ENCODE peak calls at places on chromosomes 2 and 18, in nine cellular contexts. X is heart right ventricle, F is HL-60, W is right lobe of liver, S is heart left ventricle, Z is mucosa of descending colon, H is tibial nerve, P is transverse colon, O is glutamatergic neuron. N is an unnamed sample.
A peak's percentile ranks its signal among the peaks of the same experiment; 100 is the strongest.

GRCh38 chr2:10003206-10004125 is 39.9 kb upstream of the KLF11 start:
- DNase-seq in X (no peak), F (no peak), W (no peak), S (no peak), Z (peak; percentile 11), H (no peak), P (no peak), O (no peak), N (no peak)

GRCh38 chr18:63223837-63224236 is 95.7 kb downstream of the BCL2 start:
- DNase-seq in X (no peak), F (no peak), W (no peak), S (no peak), Z (no peak), H (no peak), P (no peak), O (no peak), N (no peak)

GRCh38 chr2:99659874-99660273 is 170.1 kb upstream of the REV1 start:
- DNase-seq in X (no peak), F (peak; percentile 28), W (no peak), S (no peak), Z (no peak), H (peak; percentile 55), P (no peak), O (no peak), N (no peak)

GRCh38 chr18:79405781-79406575 is 10.2 kb downstream of the NFATC1 start:
- DNase-seq in X (peak; percentile 59), F (peak; percentile 87), W (peak; percentile 79), S (peak; percentile 79), Z (peak; percentile 92), H (peak; percentile 65), P (peak; percentile 77), O (peak; percentile 4), N (no peak)

GRCh38 chr2:169891593-169892298 is 64.5 kb downstream of the UBR3 start:
- DNase-seq in X (no peak), F (no peak), W (no peak), S (no peak), Z (no peak), H (no peak), P (no peak), O (no peak), N (no peak)

GRCh38 chr18:8661754-8662573 is 43.4 kb upstream of the MTCL1 start:
- DNase-seq in X (no peak), F (no peak), W (no peak), S (no peak), Z (no peak), H (no peak), P (peak; percentile 31), O (peak; percentile 43), N (no peak)

GRCh38 chr2:102291221-102292075 is 19.9 kb upstream of the IL1RL1 start:
- DNase-seq in X (peak; percentile 25), F (peak; percentile 32), W (no peak), S (no peak), Z (no peak), H (peak; percentile 22), P (no peak), O (no peak), N (peak; percentile 48)

GRCh38 chr2:4408311-4408710 is 704.9 kb downstream of the DCDC2C start:
- DNase-seq in X (no peak), F (no peak), W (no peak), S (no peak), Z (no peak), H (no peak), P (no peak), O (no peak), N (no peak)

GRCh38 chr2:60840880-60841279 is 40.5 kb upstream of the REL start:
- DNase-seq in X (no peak), F (no peak), W (no peak), S (no peak), Z (peak; percentile 60), H (no peak), P (peak; percentile 36), O (no peak), N (no peak)

GRCh38 chr2:108324531-108325256 is 36.0 kb downstream of the SULT1C2 start:
- DNase-seq in X (no peak), F (no peak), W (no peak), S (no peak), Z (no peak), H (no peak), P (no peak), O (no peak), N (no peak)

GRCh38 chr2:222968550-222969155 is 83.3 kb upstream of the KCNE4 start:
- DNase-seq in X (no peak), F (no peak), W (no peak), S (no peak), Z (no peak), H (no peak), P (no peak), O (no peak), N (no peak)

GRCh38 chr2:109607766-109608165 is 6.0 kb downstream of the SEPTIN10 start:
- DNase-seq in X (no peak), F (no peak), W (no peak), S (no peak), Z (no peak), H (no peak), P (no peak), O (no peak), N (no peak)

GRCh38 chr2:191894681-191895147 is 47.8 kb upstream of the CAVIN2 start:
- DNase-seq in X (no peak), F (no peak), W (no peak), S (no peak), Z (no peak), H (no peak), P (no peak), O (no peak), N (no peak)

GRCh38 chr2:54048117-54048785 is 67.2 kb upstream of the ACYP2 start:
- DNase-seq in X (no peak), F (no peak), W (no peak), S (no peak), Z (no peak), H (no peak), P (no peak), O (no peak), N (no peak)

GRCh38 chr18:9631814-9632496 is 17.6 kb upstream of the PPP4R1 start:
- DNase-seq in X (no peak), F (no peak), W (no peak), S (no peak), Z (no peak), H (no peak), P (no peak), O (no peak), N (no peak)

GRCh38 chr2:157625311-157625710 is 3.4 kb downstream of the ACVR1C start:
- DNase-seq in X (no peak), F (no peak), W (no peak), S (no peak), Z (no peak), H (no peak), P (no peak), O (no peak), N (no peak)

GRCh38 chr2:157627594-157628281 is 926 bp downstream of the ACVR1C start:
- DNase-seq in X (no peak), F (no peak), W (no peak), S (no peak), Z (peak; percentile 52), H (no peak), P (peak; percentile 82), O (no peak), N (no peak)

GRCh38 chr2:157628532-157629415 is at the start of gene ACVR1C:
- DNase-seq in X (peak; percentile 46), F (no peak), W (peak; percentile 87), S (peak; percentile 34), Z (peak; percentile 88), H (peak; percentile 29), P (peak; percentile 90), O (peak; percentile 84), N (peak; percentile 39)

DNA sequence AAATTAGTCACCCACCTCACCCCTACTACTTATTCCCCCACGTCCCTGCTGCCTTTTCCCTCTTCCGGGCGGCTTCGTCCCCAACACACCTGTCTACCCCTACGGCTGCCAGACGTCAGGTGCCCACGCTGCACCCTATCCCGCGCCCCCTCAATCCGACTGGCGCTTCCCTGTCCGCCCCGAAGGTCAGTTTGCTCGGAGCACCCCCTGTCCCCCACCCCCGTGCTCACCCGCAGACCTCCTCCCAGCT is 457 bp downstream of the ACVR1C start:
- DNase-seq in X (no peak), F (no peak), W (no peak), S (no peak), Z (no peak), H (no peak), P (peak; percentile 32), O (no peak), N (no peak)
- TF ChIP-seq CTCF in X (no peak), F (no peak), W (no peak), S (no peak), Z (no peak), H (no peak), P (no peak), O (no peak), N (no peak)

GRCh38 chr2:187054501-187055319 is 205.7 kb upstream of the ZSWIM2 start:
- DNase-seq in X (no peak), F (no peak), W (no peak), S (no peak), Z (no peak), H (no peak), P (no peak), O (no peak), N (no peak)
- TF ChIP-seq CTCF in X (no peak), F (no peak), W (no peak), S (no peak), Z (no peak), H (no peak), P (no peak), O (no peak), N (no peak)

DNA sequence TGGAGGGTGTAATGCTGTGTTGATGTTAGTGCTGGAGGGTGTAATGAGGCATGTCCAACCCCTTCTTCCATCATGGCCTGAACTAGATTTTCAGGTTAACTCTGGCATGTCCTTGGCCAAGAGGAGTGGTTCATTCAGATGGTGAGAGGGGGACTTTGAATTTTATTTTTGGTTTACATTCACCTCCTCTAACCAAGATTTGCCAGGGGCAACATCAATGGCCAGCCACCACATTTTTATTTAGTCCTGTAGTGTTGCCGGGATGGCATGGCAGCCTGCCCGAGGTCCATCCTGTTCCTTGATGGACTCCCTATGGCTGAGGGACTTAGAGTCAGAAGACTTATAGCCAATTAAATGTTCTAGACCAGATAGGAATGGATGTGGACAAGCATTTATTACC is 484.6 kb upstream of the HS6ST1 start:
- DNase-seq in X (no peak), F (no peak), W (no peak), S (no peak), Z (no peak), H (no peak), P (no peak), O (no peak), N (no peak)
- TF ChIP-seq CTCF in X (no peak), F (no peak), W (no peak), S (no peak), Z (no peak), H (no peak), P (no peak), O (no peak), N (no peak)

GRCh38 chr2:178309541-178309940 is 115.2 kb downstream of the OSBPL6 start:
- DNase-seq in X (no peak), F (no peak), W (no peak), S (no peak), Z (no peak), H (no peak), P (no peak), O (no peak), N (no peak)

GRCh38 chr2:178304262-178304661 is 110.0 kb downstream of the OSBPL6 start:
- DNase-seq in X (no peak), F (no peak), W (no peak), S (no peak), Z (no peak), H (no peak), P (no peak), O (no peak), N (no peak)

GRCh38 chr2:178301595-178302324 is 107.4 kb downstream of the OSBPL6 start:
- DNase-seq in X (no peak), F (no peak), W (no peak), S (no peak), Z (no peak), H (no peak), P (no peak), O (no peak), N (no peak)

GRCh38 chr2:178306351-178307073 is 112.2 kb downstream of the OSBPL6 start:
- DNase-seq in X (no peak), F (peak; percentile 8), W (peak; percentile 62), S (peak; percentile 25), Z (no peak), H (no peak), P (peak; percentile 59), O (peak; percentile 74), N (peak; percentile 55)
- TF ChIP-seq CTCF in X (peak; percentile 47), F (peak; percentile 62), W (peak; percentile 72), S (peak; percentile 33), Z (peak; percentile 30), H (peak; percentile 18), P (peak; percentile 29), O (peak; percentile 39), N (peak; percentile 47)